ENCODE peak calls at places on chromosomes 12 and 14, in eight cellular contexts. L is left ventricle myocardium inferior, W is right lobe of liver, C is epithelial cell of esophagus, T is esophagus squamous epithelium, O is SK-N-SH, X is IMR-90, R is A673. J is an unnamed sample.

GRCh38 chr12:76480800-76481199 is 78.8 kb downstream of the OSBPL8 start:
- DNase-seq in C (no peak), X (no peak), W (no peak), T (no peak), R (no peak), O (no peak), L (no peak), J (no peak)

GRCh38 chr12:104788848-104789271 is 169.2 kb downstream of the SLC41A2 start:
- DNase-seq in C (no peak), T (no peak), W (no peak), O (no peak), R (no peak), L (no peak), X (no peak), J (no peak)

GRCh38 chr14:52998376-52999010 is 47.6 kb upstream of the FERMT2 start:
- DNase-seq in L (no peak), C (no peak), T (no peak), R (no peak), O (no peak), X (peak), W (no peak), J (peak)

GRCh38 chr12:48796976-48797375 is 8.1 kb upstream of the ADCY6 start:
- DNase-seq in L (no peak), R (no peak), X (no peak), O (no peak), W (no peak), C (no peak), T (no peak), J (no peak)

GRCh38 chr12:1767407-1768090 is 52.8 kb upstream of the LRTM2 start:
- DNase-seq in L (no peak), X (no peak), R (no peak), T (no peak), W (no peak), C (no peak), O (no peak), J (no peak)

GRCh38 chr14:66017960-66018359 is 468.2 kb upstream of the CCDC196 start:
- DNase-seq in C (no peak), O (no peak), T (no peak), W (no peak), R (no peak), X (no peak), L (no peak), J (no peak)

GRCh38 chr14:63174760-63175191 is 29.5 kb upstream of the RHOJ start:
- DNase-seq in R (peak), C (peak), W (no peak), O (peak), L (no peak), T (no peak), X (peak), J (no peak)

GRCh38 chr14:103522028-103522581 is 525 bp downstream of the CKB start:
- DNase-seq in L (peak), R (no peak), T (no peak), C (no peak), X (no peak), O (peak), W (peak), J (no peak)

GRCh38 chr12:9244894-9245293 is 36.7 kb upstream of the PZP start:
- DNase-seq in W (peak), L (no peak), X (no peak), O (no peak), C (peak), R (no peak), T (no peak), J (no peak)

GRCh38 chr12:54419088-54419887 is at the start of gene ITGA5:
- DNase-seq in X (peak), T (no peak), O (peak), W (peak), C (peak), L (peak), R (peak), J (no peak)

DNA sequence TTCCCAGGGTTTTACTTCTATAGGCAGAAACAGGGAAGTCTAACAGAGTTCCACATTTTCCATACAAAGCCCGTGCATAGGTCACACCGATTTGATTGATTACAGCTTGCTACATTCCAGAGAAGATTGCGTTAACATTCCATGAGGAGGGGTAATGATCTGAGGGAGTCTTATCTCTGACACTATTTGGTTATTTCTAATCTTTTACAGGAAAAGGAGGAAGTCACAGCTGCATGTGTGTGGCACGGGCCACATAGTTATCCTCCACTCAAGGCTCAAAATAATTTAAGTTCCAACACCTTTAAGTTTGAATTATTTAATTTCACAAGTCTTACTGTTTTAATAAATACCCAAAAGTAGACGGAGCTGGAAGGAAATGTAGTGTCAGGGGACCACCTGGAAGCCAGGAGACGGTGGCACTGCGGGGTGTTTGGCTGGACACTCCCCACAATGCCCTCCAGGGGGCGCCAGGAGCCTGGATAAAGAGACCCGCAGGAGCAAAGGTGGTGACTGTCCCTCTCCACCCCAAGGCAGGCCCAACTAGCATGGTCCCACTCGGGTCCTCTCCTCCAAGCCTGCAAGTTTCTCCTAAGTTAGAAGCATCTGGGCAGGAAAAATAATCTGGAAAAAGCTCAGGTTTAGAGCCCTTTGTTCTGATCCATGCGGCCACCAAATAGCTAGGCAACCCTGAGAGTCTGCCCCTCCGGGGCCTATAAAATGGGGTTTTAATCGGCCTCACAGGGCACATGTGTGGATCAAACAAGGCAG is 20.2 kb downstream of the KRT8 start:
- DNase-seq in T (no peak), X (peak), L (peak), W (peak), C (peak), R (peak), O (peak), J (no peak)
- H3K4me3 ChIP-seq in T (no peak), X (no peak), L (no peak), W (peak), C (no peak), R (no peak), O (no peak), J (no peak)

GRCh38 chr12:110680032-110680431 is 8.9 kb downstream of the HVCN1 start:
- DNase-seq in O (no peak), T (no peak), W (no peak), X (no peak), C (peak), L (no peak), R (no peak), J (no peak)

GRCh38 chr12:110677206-110677911 is 11.6 kb downstream of the HVCN1 start:
- DNase-seq in C (no peak), R (no peak), W (no peak), L (no peak), T (no peak), X (no peak), O (no peak), J (no peak)

GRCh38 chr12:110679201-110679600 is 9.7 kb downstream of the HVCN1 start:
- DNase-seq in C (no peak), W (no peak), T (no peak), L (no peak), X (no peak), O (no peak), R (no peak), J (no peak)

GRCh38 chr12:110676171-110676570 is 12.7 kb downstream of the HVCN1 start:
- DNase-seq in C (no peak), L (no peak), W (no peak), X (no peak), T (no peak), O (no peak), R (no peak), J (no peak)

DNA sequence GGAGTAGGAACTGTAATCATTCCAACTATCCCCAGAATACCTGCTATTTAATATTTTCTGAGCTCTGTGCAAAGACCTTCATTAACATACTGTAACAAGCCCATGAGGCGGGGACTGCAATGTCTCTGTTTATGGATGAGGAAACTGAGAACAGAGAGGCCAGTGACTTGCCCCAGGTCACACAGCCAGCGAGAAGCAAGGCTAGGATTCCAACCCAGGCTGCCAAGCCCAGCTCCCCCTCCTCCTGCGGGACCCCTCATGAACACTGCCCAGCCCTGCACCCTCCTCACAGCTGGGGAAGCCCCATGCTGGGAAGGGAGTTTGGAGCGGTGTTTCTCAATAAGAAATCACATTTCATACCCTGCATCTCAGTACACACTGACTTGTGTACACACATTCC is 10.9 kb downstream of the HVCN1 start:
- DNase-seq in T (no peak), O (no peak), C (no peak), X (no peak), R (no peak), W (no peak), L (no peak), J (no peak)
- H3K4me3 ChIP-seq in T (no peak), O (no peak), C (no peak), X (no peak), R (no peak), W (no peak), L (peak), J (no peak)

GRCh38 chr14:55077691-55078151 is 26.3 kb downstream of the MAPK1IP1L start:
- DNase-seq in C (peak), L (no peak), R (no peak), T (no peak), W (no peak), X (peak), O (no peak), J (peak)
- H3K4me3 ChIP-seq in C (no peak), L (no peak), R (no peak), T (no peak), W (no peak), X (no peak), O (no peak), J (no peak)

DNA sequence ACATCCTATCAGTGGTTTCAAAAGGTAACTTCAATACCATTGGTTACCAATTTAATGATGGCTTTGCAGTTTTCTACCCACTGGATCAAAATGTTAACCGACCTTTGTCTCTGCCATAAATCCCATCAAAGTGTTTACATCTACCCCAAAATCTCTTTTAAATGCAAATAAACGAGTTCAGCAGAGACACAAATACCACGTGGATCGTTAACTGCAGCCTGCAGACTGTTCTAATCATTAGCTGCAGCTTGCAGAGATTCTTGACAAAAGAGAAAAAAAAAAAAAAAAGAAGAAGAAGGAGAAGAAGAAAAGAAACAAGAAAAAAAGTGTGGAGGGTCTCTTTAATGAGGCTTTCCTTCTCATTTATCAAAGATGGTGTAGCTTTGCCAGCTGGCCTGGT is 275.7 kb downstream of the NEDD1 start:
- DNase-seq in C (no peak), X (no peak), R (no peak), W (no peak), O (no peak), T (no peak), L (no peak), J (no peak)
- H3K4me3 ChIP-seq in C (no peak), X (no peak), R (no peak), W (no peak), O (no peak), T (no peak), L (no peak), J (no peak)

GRCh38 chr14:95354834-95355233 is 35.1 kb upstream of the CLMN start:
- DNase-seq in R (no peak), O (no peak), C (no peak), T (no peak), W (no peak), X (no peak), L (no peak), J (no peak)

GRCh38 chr14:95356245-95356850 is 36.6 kb upstream of the CLMN start:
- DNase-seq in W (no peak), L (no peak), X (no peak), R (no peak), C (no peak), O (no peak), T (no peak), J (no peak)

GRCh38 chr14:95353664-95354063 is 34.0 kb upstream of the CLMN start:
- DNase-seq in W (no peak), L (no peak), X (no peak), O (no peak), T (no peak), C (no peak), R (no peak), J (no peak)

GRCh38 chr14:95353007-95353406 is 33.3 kb upstream of the CLMN start:
- DNase-seq in O (no peak), R (no peak), L (no peak), T (no peak), C (no peak), W (no peak), X (no peak), J (no peak)

DNA sequence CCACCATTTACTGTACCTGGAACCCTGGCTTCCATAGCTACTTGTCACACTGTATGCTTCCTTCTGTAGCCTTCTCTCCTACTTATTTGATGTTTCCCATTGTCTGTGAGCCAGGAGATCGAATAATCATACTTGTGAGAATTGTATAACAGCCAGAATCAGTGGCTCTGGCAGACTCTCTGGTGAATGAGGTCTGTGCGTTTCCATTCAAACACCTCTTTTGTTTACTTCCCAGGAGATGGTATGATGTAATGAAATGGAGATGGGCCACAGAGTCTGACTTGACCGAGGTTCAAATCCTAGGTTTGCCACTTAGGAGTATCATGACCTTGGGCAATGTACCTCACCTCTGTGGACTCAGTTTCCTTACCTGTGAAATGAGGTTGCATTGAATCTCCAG is 35.7 kb upstream of the CLMN start:
- DNase-seq in C (no peak), X (no peak), W (no peak), L (no peak), T (no peak), R (no peak), O (no peak), J (no peak)
- H3K4me3 ChIP-seq in C (no peak), X (no peak), W (no peak), L (no peak), T (no peak), R (no peak), O (no peak), J (no peak)

J was measured in skeletal muscle cell.